ENCODE peak calls at places on chromosomes 11 and 22, in four cellular contexts. G, X, S and O are unnamed samples.

GRCh38 chr22:42932857-42933782 is 76.0 kb upstream of the ARFGAP3 start:
- DNase-seq in G (no peak), X (peak), S (no peak), O (no peak)

GRCh38 chr11:27786864-27787263 is 86.6 kb upstream of the BDNF start:
- DNase-seq in S (no peak), X (no peak), G (no peak), O (no peak)

GRCh38 chr22:23213581-23214341 is 33.5 kb downstream of the BCR start:
- DNase-seq in S (no peak), X (peak), G (no peak), O (no peak)

GRCh38 chr22:36874309-36874696 is 13.5 kb downstream of the NCF4 start:
- DNase-seq in S (no peak), X (no peak), G (no peak), O (no peak)

GRCh38 chr11:96168623-96169022 is 174.4 kb downstream of the MAML2 start:
- DNase-seq in S (no peak), G (no peak), X (no peak), O (no peak)

GRCh38 chr11:123588117-123588815 is 66.2 kb downstream of the SCN3B start:
- DNase-seq in X (no peak), S (peak), G (no peak), O (no peak)

GRCh38 chr11:126318642-126319373 is 14.9 kb downstream of the DCPS start:
- DNase-seq in X (no peak), G (no peak), S (no peak), O (no peak)

GRCh38 chr11:68653486-68654430 is 30.6 kb upstream of the GAL start:
- DNase-seq in S (no peak), G (no peak), X (no peak), O (no peak)

GRCh38 chr22:37161442-37161841 is 11.7 kb upstream of the IL2RB start:
- DNase-seq in G (no peak), X (peak), S (peak), O (peak)

GRCh38 chr11:14409891-14410290 is 50.9 kb upstream of the RRAS2 start:
- DNase-seq in G (no peak), X (no peak), S (no peak), O (no peak)

GRCh38 chr11:68798221-68798813 is 43.4 kb downstream of the CPT1A start:
- DNase-seq in S (peak), G (peak), X (peak), O (peak)

GRCh38 chr22:48433647-48434046 is 1394.0 kb downstream of the BRD1 start:
- DNase-seq in S (no peak), X (no peak), G (no peak), O (no peak)

DNA sequence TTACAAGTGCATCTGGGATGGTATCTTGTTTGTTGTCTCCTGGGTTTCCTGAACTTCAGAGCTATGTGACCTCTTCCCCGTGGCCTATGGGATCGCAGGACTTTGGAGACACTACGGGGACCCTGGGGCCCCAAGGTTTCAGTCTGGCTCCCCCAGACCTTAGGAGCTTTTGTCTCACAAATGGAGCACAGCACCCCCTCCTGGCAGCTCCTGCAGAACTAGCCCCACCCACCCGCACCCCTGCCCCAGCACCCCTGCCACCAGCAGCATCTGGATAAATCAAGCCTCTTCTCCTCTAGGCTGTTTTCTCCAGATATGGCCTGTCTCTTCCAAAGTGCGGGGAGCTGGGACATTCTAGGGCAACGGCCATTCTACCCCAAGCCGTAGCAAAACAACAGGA is 10.4 kb downstream of the RCOR2 start:
- DNase-seq in X (peak), S (no peak), G (peak), O (no peak)
- TF ChIP-seq ELF4 in X (no peak), S (no peak), G (no peak), O (no peak)

DNA sequence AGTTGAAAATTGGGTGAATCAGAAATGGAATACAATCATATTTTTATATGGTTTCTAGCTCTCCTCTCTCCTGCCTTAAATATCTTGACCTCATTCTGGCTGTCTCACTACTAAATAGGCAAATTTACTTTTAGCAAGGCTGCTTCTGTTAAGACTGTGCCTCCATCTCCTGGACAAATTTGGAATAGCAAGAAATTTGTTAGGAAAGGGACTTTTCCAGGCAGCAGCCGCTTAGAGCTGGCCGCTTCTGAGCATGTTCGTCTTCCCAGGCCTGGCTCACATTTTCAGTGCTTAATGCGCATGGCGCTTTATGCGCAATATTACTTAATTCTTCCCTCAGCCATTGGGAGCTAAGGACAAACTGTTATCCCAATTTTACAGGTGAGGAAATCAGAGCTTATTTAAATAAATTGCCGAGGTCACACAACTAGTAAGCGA is 1.7 kb upstream of the PEX26 start:
- DNase-seq in X (peak), G (peak), S (peak), O (peak)
- TF ChIP-seq ELF4 in X (no peak), G (no peak), S (no peak), O (no peak)

GRCh38 chr22:46574993-46575914 is 37.8 kb upstream of the CELSR1 start:
- DNase-seq in G (peak), S (peak), X (no peak), O (no peak)
- TF ChIP-seq ELF4 in G (no peak), S (no peak), X (no peak), O (no peak)

GRCh38 chr11:95132956-95133355 is 43.3 kb downstream of the ENDOD1 start:
- DNase-seq in S (no peak), G (no peak), X (no peak), O (no peak)
- TF ChIP-seq ELF4 in S (no peak), G (no peak), X (no peak), O (no peak)

DNA sequence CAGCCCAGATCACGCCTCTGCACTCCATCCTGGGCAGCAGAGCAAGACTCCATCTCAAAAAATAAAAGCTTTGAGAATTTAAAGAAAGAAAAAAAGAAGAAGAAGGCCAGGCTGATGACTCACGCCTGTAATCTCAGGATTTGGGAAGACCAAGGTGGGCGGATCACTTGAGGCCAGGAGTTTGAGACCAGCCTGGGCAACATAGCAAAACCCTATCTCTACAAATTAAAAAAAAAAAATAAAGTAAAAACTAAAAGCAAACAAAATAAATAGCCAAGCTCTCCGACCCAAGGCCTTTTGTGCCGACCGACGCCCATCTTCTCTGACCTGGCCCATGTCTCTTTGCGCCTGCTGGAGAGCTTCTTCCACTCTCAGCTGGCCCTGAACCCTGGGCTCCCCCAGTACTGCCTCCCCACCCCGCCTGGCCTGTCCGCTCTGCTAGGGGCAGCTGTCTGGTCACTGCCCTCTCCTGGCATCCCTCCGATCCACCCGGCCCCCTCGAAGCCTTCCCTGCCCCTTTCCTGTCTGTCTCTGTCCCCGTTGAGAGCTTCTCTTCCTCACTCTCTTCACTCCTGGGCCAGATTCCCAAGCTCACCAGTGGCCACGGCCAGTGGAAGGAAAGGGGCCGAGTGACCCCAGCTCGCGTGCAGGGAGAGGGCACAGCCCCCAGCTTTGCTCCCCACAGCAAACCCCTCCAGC is 4.8 kb upstream of the LSP1 start:
- DNase-seq in G (no peak), X (no peak), S (no peak), O (no peak)
- TF ChIP-seq ELF4 in G (no peak), X (no peak), S (no peak), O (no peak)

GRCh38 chr11:116657842-116658825 is 114.7 kb downstream of the BUD13 start:
- DNase-seq in X (no peak), S (no peak), G (no peak), O (no peak)
- TF ChIP-seq ELF4 in X (no peak), S (no peak), G (no peak), O (no peak)

DNA sequence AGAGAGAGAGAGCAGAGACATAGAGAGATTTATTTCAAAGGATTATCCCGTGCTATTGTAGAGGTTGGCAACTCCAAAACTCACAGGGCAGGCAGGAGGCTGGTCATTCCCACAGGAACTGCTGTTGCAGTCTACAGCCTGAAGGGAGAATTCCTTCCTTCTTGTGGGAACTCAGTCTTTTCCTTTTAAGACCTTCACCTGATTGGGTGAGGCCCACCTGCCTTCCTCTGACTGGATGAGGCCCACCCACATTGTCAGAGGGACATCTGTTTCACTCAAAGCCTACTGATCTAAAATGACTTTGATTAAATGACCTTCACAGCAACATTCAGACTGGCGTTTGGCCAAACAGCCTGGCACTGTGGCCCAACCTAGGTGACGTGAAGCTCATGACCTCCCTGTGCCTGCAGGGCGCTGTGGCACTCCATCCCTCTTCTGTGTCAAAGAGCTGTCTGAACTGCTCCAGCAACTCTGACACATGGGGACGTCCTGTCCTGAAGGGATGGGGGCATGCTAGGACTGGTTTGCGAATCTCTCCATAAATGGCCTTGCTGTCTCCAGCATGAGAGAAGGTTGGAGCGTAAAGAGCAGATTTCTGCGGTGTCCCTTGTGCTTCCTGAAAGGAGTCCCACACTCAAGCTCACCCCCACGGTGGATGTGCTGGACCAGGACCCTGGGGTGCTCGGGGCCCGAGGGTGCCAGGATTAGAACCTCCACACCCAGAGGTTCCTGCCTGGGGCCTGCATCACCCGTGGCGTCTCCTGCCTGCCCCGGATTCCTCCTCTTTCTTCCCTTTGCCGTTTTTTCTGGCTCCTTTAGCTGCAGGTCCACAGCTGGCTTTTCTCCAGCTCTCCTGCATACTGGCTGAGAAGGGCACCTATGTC is 20.7 kb downstream of the KRTAP5-5 start:
- DNase-seq in X (no peak), G (no peak), S (no peak), O (no peak)
- TF ChIP-seq ELF4 in X (no peak), G (no peak), S (no peak), O (no peak)

DNA sequence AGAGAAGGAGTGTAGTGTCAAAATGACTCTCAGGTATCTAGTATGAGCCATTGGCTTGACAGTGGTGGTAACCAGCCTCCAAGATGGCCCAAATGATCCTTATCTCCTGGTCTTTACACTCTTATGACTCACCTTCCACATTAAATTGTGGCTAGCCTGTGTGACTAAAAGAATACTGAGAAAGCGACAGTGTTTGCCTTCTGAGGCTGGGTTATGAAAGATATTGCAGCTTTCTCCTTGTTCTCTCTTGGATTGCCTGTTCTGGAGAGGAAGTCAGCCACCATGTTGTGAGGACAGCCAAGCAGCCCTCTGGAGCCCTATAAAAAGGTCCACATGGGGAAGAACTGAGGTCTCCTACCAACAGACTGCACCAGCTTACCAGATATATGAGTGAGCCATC is 15.8 kb downstream of the C11orf71 start:
- DNase-seq in G (no peak), S (no peak), X (peak), O (no peak)
- TF ChIP-seq ELF4 in G (no peak), S (no peak), X (no peak), O (no peak)

GRCh38 chr11:117473692-117474091 is 146.0 kb downstream of the CEP164 start:
- DNase-seq in S (no peak), G (no peak), X (no peak), O (no peak)
- TF ChIP-seq ELF4 in S (no peak), G (no peak), X (no peak), O (no peak)